ENCODE peak calls at places on chromosomes 7 and 10, in five cellular contexts. One of them, this sample, is unnamed.

GRCh38 chr7:129255800-129256199 is 31.0 kb downstream of the AHCYL2 start:
- DNase-seq in body of pancreas: no peak
- DNase-seq in psoas muscle: no peak
- DNase-seq in NT2/D1: no peak
- DNase-seq in lower leg skin: no peak
- DNase-seq in this sample: no peak

GRCh38 chr7:137508437-137509175 is 165.1 kb upstream of the PTN start:
- DNase-seq in body of pancreas: no peak
- DNase-seq in psoas muscle: no peak
- DNase-seq in NT2/D1: no peak
- DNase-seq in lower leg skin: no peak
- DNase-seq in this sample: no peak

GRCh38 chr7:79459381-79459780 is 5.9 kb upstream of the MAGI2 start:
- DNase-seq in body of pancreas: no peak
- DNase-seq in psoas muscle: no peak
- DNase-seq in NT2/D1: no peak
- DNase-seq in lower leg skin: peak; percentile 33
- DNase-seq in this sample: no peak

GRCh38 chr7:76198202-76198601 is 3.5 kb upstream of the SRRM3 start:
- DNase-seq in body of pancreas: no peak
- DNase-seq in psoas muscle: no peak
- DNase-seq in NT2/D1: no peak
- DNase-seq in lower leg skin: no peak
- DNase-seq in this sample: no peak

GRCh38 chr10:93816123-93816747 is 58.5 kb downstream of the LGI1 start:
- DNase-seq in body of pancreas: peak; percentile 50
- DNase-seq in psoas muscle: peak; percentile 66
- DNase-seq in NT2/D1: peak; percentile 48
- DNase-seq in lower leg skin: peak; percentile 31
- DNase-seq in this sample: peak; percentile 74

GRCh38 chr7:112495820-112496462 is 15.2 kb downstream of the LSMEM1 start:
- DNase-seq in body of pancreas: peak; percentile 78
- DNase-seq in psoas muscle: peak; percentile 55
- DNase-seq in NT2/D1: peak; percentile 44
- DNase-seq in lower leg skin: peak; percentile 70
- DNase-seq in this sample: peak; percentile 65

GRCh38 chr10:126092806-126093205 is 196.4 kb downstream of the FANK1 start:
- DNase-seq in body of pancreas: no peak
- DNase-seq in psoas muscle: no peak
- DNase-seq in NT2/D1: no peak
- DNase-seq in lower leg skin: no peak
- DNase-seq in this sample: no peak

GRCh38 chr10:59713196-59713821 is 3.7 kb upstream of the SLC16A9 start:
- DNase-seq in body of pancreas: no peak
- DNase-seq in psoas muscle: no peak
- DNase-seq in NT2/D1: no peak
- DNase-seq in lower leg skin: no peak
- DNase-seq in this sample: no peak

GRCh38 chr7:118224521-118224920 is at the start of gene ANKRD7:
- DNase-seq in body of pancreas: no peak
- DNase-seq in psoas muscle: peak; percentile 17
- DNase-seq in NT2/D1: no peak
- DNase-seq in lower leg skin: no peak
- DNase-seq in this sample: no peak

GRCh38 chr7:68456469-68456868 is 1141.8 kb upstream of the AUTS2 start:
- DNase-seq in body of pancreas: no peak
- DNase-seq in psoas muscle: no peak
- DNase-seq in NT2/D1: no peak
- DNase-seq in lower leg skin: no peak
- DNase-seq in this sample: no peak

GRCh38 chr10:131899116-131899690 is 1.6 kb upstream of the PPP2R2D start:
- DNase-seq in body of pancreas: no peak
- DNase-seq in psoas muscle: no peak
- DNase-seq in NT2/D1: no peak
- DNase-seq in lower leg skin: no peak
- DNase-seq in this sample: no peak
- H3K4me3 ChIP-seq in body of pancreas: no peak overlapping the region
- H3K4me3 ChIP-seq in psoas muscle: no peak overlapping the region
- H3K4me3 ChIP-seq in NT2/D1: no peak overlapping the region
- H3K4me3 ChIP-seq in lower leg skin: no peak overlapping the region
- H3K4me3 ChIP-seq in this sample: no peak overlapping the region

DNA sequence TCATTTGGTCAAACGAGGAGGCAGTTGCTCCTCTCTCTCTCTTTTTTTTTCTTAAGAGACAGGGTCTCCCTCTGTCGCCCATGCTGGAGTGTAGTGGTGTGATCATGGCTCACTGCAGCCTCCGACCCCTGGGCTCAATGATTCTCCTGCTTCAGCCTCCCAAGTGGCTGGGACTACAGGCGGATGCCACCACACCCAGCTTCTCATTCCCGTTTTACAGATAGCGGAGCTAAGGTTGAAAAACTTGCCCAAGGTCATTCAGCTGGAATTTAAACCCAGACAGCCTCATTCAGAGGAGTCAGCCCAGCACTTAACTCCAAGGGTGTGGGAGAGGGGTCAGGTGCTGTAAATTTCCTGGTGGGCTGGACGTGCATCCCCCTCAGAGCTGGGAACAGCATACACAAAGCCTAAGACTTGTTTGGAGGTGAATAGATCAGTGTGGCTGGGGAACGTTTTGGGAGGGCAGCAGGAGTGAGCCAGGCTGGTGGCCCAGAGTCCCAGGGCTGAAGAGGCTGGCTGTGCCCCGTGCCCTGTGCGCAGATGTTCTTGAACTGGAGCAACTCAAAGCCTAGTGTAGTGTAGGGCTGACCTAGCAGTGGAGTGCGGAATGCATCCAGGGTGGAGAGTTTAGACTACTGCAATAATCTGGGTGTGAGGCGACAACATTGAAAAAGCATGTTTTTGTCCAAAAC is 2.3 kb downstream of the HTRA1 start:
- DNase-seq in body of pancreas: no peak
- DNase-seq in psoas muscle: no peak
- DNase-seq in NT2/D1: no peak
- DNase-seq in lower leg skin: peak; percentile 14
- DNase-seq in this sample: no peak
- H3K4me3 ChIP-seq in body of pancreas: no peak overlapping the region
- H3K4me3 ChIP-seq in psoas muscle: peak overlapping the region; percentile 76
- H3K4me3 ChIP-seq in NT2/D1: no peak overlapping the region
- H3K4me3 ChIP-seq in lower leg skin: no peak overlapping the region
- H3K4me3 ChIP-seq in this sample: no peak overlapping the region

GRCh38 chr7:134188311-134188710 is 61.2 kb downstream of the LRGUK start:
- DNase-seq in body of pancreas: no peak
- DNase-seq in psoas muscle: no peak
- DNase-seq in NT2/D1: no peak
- DNase-seq in lower leg skin: no peak
- DNase-seq in this sample: no peak
- H3K4me3 ChIP-seq in body of pancreas: no peak overlapping the region
- H3K4me3 ChIP-seq in psoas muscle: no peak overlapping the region
- H3K4me3 ChIP-seq in NT2/D1: no peak overlapping the region
- H3K4me3 ChIP-seq in lower leg skin: no peak overlapping the region
- H3K4me3 ChIP-seq in this sample: no peak overlapping the region

DNA sequence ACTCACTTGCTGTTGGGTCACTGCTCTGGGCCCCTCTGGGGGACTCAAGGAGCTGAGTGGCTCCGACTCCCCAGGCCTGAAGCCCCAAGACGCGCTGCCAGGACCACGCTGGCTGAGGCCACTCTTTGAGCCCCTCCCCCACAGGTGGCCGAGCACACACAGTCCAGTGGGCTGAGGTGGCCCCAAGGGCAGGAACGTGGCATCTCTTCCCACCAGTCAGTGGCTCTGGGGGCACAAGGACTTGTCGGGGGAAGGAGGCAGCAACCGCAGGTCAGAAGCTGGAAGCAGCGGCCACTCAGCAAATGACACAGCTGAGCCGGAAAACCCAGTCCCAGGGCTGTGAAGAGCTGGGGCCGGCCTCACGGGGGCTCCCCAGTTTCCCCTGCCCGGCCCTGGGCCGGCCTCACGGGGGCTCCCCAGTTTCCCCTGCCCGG is 24.1 kb downstream of the GRIFIN start:
- DNase-seq in body of pancreas: no peak
- DNase-seq in psoas muscle: no peak
- DNase-seq in NT2/D1: no peak
- DNase-seq in lower leg skin: no peak
- DNase-seq in this sample: peak; percentile 36
- H3K4me3 ChIP-seq in body of pancreas: no peak overlapping the region
- H3K4me3 ChIP-seq in psoas muscle: peak overlapping the region; percentile 72
- H3K4me3 ChIP-seq in NT2/D1: no peak overlapping the region
- H3K4me3 ChIP-seq in lower leg skin: no peak overlapping the region
- H3K4me3 ChIP-seq in this sample: peak overlapping the region; percentile 41

DNA sequence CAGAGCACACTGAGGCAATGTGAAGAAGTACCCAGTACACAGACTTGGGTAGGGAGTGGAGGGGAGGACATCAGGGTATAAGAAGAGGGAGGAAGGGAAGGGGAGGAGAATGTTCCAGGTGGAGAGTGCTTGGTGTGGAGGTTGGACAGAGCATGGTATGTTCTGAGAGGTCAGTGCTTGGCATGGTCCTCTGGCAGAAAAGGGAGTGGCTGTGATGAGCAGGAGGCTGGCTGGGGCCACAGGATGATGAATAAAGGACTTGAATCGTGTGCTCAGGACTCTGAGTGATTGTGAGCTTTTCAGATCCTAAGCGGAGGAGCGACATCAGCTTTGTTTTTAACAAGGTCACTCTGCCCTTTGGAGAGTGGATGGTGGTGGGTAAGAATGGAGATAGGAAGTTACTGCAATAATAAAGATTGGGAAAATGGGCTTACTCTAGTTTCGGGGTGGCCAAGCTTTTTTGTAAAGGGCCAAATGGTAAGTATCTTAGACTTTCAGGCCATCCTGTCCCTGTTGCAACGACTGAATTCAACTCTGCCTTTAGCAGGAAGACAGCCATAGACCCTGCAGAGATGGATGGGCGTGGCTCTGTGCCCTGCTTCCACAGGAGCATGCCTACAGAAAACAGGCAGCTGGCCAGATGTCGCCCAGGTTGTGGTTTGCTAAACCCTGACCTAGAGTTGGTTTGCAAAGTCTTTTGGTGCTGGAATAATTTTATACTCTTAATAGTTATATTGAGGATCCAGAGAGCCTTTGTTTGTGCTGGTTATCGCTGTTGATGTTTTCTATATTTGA is 8.4 kb downstream of the PPP2R2D start:
- DNase-seq in body of pancreas: no peak
- DNase-seq in psoas muscle: no peak
- DNase-seq in NT2/D1: no peak
- DNase-seq in lower leg skin: no peak
- DNase-seq in this sample: no peak
- H3K4me3 ChIP-seq in body of pancreas: no peak overlapping the region
- H3K4me3 ChIP-seq in psoas muscle: no peak overlapping the region
- H3K4me3 ChIP-seq in NT2/D1: no peak overlapping the region
- H3K4me3 ChIP-seq in lower leg skin: no peak overlapping the region
- H3K4me3 ChIP-seq in this sample: no peak overlapping the region